ENCODE peak calls at places on chromosomes 13 and 19, in eight cellular contexts. R is body of pancreas, Q is GM23248, N is glutamatergic neuron, A is iris pigment epithelial cell, M is HTR-8/SVneo, S is fibroblast of mammary gland, E is nucleus accumbens. H is an unnamed sample.

GRCh38 chr13:37476874-37477273 is 121.7 kb downstream of the POSTN start:
- DNase-seq in A (peak; percentile 73), N (peak; percentile 19), R (no peak), E (no peak), S (peak; percentile 63), M (no peak), Q (peak; percentile 77), H (no peak)

GRCh38 chr19:29685326-29685725 is 20.1 kb downstream of the PLEKHF1 start:
- DNase-seq in R (no peak), Q (peak; percentile 78), S (peak; percentile 52), E (no peak), A (no peak), M (no peak), N (no peak), H (no peak)

GRCh38 chr13:101390461-101390860 is 25.8 kb downstream of the NALCN start:
- DNase-seq in A (peak; percentile 61), Q (peak; percentile 41), M (no peak), N (no peak), S (peak; percentile 23), E (no peak), R (no peak), H (no peak)

GRCh38 chr19:6076675-6077463 is 33.4 kb downstream of the RFX2 start:
- DNase-seq in E (no peak), N (no peak), R (no peak), A (peak; percentile 91), S (peak; percentile 93), Q (peak; percentile 97), M (peak; percentile 59), H (peak; percentile 67)

GRCh38 chr19:43624933-43625332 is 5.5 kb upstream of the ZNF428 start:
- DNase-seq in R (peak; percentile 78), Q (peak; percentile 70), S (peak; percentile 61), M (no peak), N (peak; percentile 76), E (no peak), A (no peak), H (no peak)

GRCh38 chr19:397321-397720 is 11.6 kb downstream of the C2CD4C start:
- DNase-seq in Q (no peak), M (no peak), S (no peak), A (no peak), N (no peak), E (no peak), R (no peak), H (no peak)

GRCh38 chr13:25345555-25345954 is 26.2 kb upstream of the ATP8A2 start:
- DNase-seq in A (no peak), R (no peak), M (no peak), Q (no peak), E (no peak), N (no peak), S (no peak), H (no peak)

GRCh38 chr13:40777166-40777956 is 6.4 kb upstream of the MRPS31 start:
- DNase-seq in R (peak; percentile 62), Q (peak; percentile 72), A (peak; percentile 71), S (peak; percentile 57), M (peak; percentile 30), E (no peak), N (no peak), H (peak; percentile 78)

GRCh38 chr13:20489185-20489820 is 36.4 kb downstream of the CRYL1 start:
- DNase-seq in S (peak; percentile 56), N (no peak), E (no peak), Q (no peak), R (no peak), M (peak; percentile 20), A (no peak), H (peak; percentile 10)

GRCh38 chr19:10915511-10916091 is 12.8 kb downstream of the YIPF2 start:
- DNase-seq in A (peak; percentile 70), Q (peak; percentile 97), R (no peak), S (peak; percentile 96), E (no peak), M (peak; percentile 51), N (peak; percentile 66), H (no peak)

GRCh38 chr13:113902536-113902935 is 38.7 kb upstream of the GAS6 start:
- DNase-seq in A (no peak), R (no peak), N (no peak), Q (peak; percentile 5), M (no peak), S (no peak), E (no peak), H (no peak)

GRCh38 chr13:99258210-99258860 is at the start of gene GPR18:
- DNase-seq in M (no peak), R (no peak), E (no peak), S (no peak), Q (no peak), N (no peak), A (no peak), H (no peak)

GRCh38 chr19:44141191-44142013 is at the start of gene ZNF234:
- DNase-seq in A (peak; percentile 82), N (peak; percentile 75), Q (peak; percentile 88), M (peak; percentile 88), S (peak; percentile 80), E (peak; percentile 76), R (peak; percentile 84), H (peak; percentile 73)

GRCh38 chr13:51906581-51906980 is 44.8 kb downstream of the CCDC70 start:
- DNase-seq in N (no peak), M (no peak), R (peak; percentile 57), S (no peak), A (no peak), Q (no peak), E (no peak), H (no peak)

GRCh38 chr19:41998246-41999020 is 4.4 kb upstream of the ATP1A3 start:
- DNase-seq in M (peak; percentile 53), S (peak; percentile 34), N (peak; percentile 91), E (no peak), A (peak; percentile 59), R (peak; percentile 29), Q (peak; percentile 86), H (no peak)

GRCh38 chr19:48970139-48970766 is 5.1 kb downstream of the FTL start:
- DNase-seq in Q (no peak), E (no peak), N (no peak), R (no peak), M (no peak), A (no peak), S (no peak), H (no peak)

GRCh38 chr13:34358811-34359513 is 541.0 kb downstream of the RFC3 start:
- DNase-seq in N (no peak), A (peak; percentile 93), S (peak; percentile 63), M (no peak), Q (peak; percentile 86), R (no peak), E (no peak), H (peak; percentile 47)

GRCh38 chr13:110156186-110157065 is 150.5 kb downstream of the COL4A1 start:
- DNase-seq in N (no peak), R (no peak), E (no peak), S (peak; percentile 4), Q (no peak), A (peak; percentile 16), M (no peak), H (no peak)

GRCh38 chr13:76286178-76286577 is 600.0 kb downstream of the KCTD12 start:
- DNase-seq in E (no peak), N (no peak), A (peak; percentile 80), S (peak; percentile 62), M (no peak), Q (peak; percentile 50), R (no peak), H (no peak)

H was measured in kidney glomerular epithelial cell.